ENCODE peak calls at places on chromosomes 13 and 19, in ten cellular contexts. D is effector CD4-positive, alpha-beta T cell; P is SJSA1; Z is activated CD4-positive, CD25-positive, alpha-beta regulatory T cell treated with anti-CD3 and anti-CD28 coated beads, Interleukin-2, amount 50 U/mL, for 72 hours; G is RWPE1; U is NCI-H2029 treated with DMSO at 0.1 percent for 48 hours; V is activated gamma-delta T cell treated with anti-CD3 and anti-CD28 coated beads, Interleukin-2, amount 50 U/mL, for 16 hours; H is HuH-7.5; R is C1 segment of cervical spinal cord; O is OCI-LY7. T is an unnamed sample.

GRCh38 chr19:2242092-2242537 is 5.5 kb downstream of the SF3A2 start:
- DNase-seq in D (no peak), P (no peak), Z (no peak), G (no peak), U (no peak), V (no peak), H (no peak), R (no peak), O (no peak), T (no peak)

GRCh38 chr13:85772379-85772778 is 26.8 kb downstream of the SLITRK6 start:
- DNase-seq in D (no peak), P (no peak), Z (no peak), G (peak), U (no peak), V (no peak), H (no peak), R (no peak), O (peak), T (no peak)

GRCh38 chr19:4354897-4355296 is 11.5 kb downstream of the MPND start:
- DNase-seq in D (no peak), P (peak), Z (no peak), G (no peak), U (no peak), V (no peak), H (no peak), R (no peak), O (no peak), T (no peak)

GRCh38 chr19:10554760-10555612 is 10.8 kb downstream of the KRI1 start:
- DNase-seq in D (no peak), P (no peak), Z (no peak), G (peak), U (no peak), V (no peak), H (no peak), R (no peak), O (no peak), T (no peak)

GRCh38 chr19:28359819-28360414 is 853.0 kb downstream of the UQCRFS1 start:
- DNase-seq in D (no peak), P (no peak), Z (no peak), G (no peak), U (no peak), V (no peak), H (no peak), R (no peak), O (no peak), T (no peak)

GRCh38 chr13:82136880-82137279 is 1745.4 kb downstream of the SLITRK1 start:
- DNase-seq in D (no peak), P (no peak), Z (no peak), G (no peak), U (no peak), V (no peak), H (no peak), R (no peak), O (no peak), T (no peak)

GRCh38 chr19:6417713-6418561 is 6.7 kb downstream of the KHSRP start:
- DNase-seq in D (no peak), P (no peak), Z (no peak), G (no peak), U (no peak), V (no peak), H (peak), R (no peak), O (no peak), T (no peak)

GRCh38 chr13:33649212-33649917 is 168.6 kb upstream of the RFC3 start:
- DNase-seq in D (no peak), P (no peak), Z (no peak), G (no peak), U (peak), V (no peak), H (no peak), R (no peak), O (no peak), T (no peak)

GRCh38 chr19:16376649-16377048 is 52.0 kb downstream of the KLF2 start:
- DNase-seq in D (peak), P (no peak), Z (no peak), G (peak), U (no peak), V (no peak), H (peak), R (no peak), O (peak), T (no peak)

GRCh38 chr13:46864941-46865340 is 31.9 kb downstream of the HTR2A start:
- DNase-seq in D (no peak), P (no peak), Z (no peak), G (no peak), U (no peak), V (no peak), H (no peak), R (no peak), O (no peak), T (no peak)

GRCh38 chr19:51096473-51097165 is 11.6 kb downstream of the CTU1 start:
- DNase-seq in D (no peak), P (no peak), Z (no peak), G (no peak), U (peak), V (no peak), H (no peak), R (no peak), O (no peak), T (no peak)

GRCh38 chr13:113098163-113098732 is 7.3 kb upstream of the F7 start:
- DNase-seq in D (no peak), P (no peak), Z (no peak), G (no peak), U (no peak), V (no peak), H (no peak), R (no peak), O (no peak), T (no peak)

GRCh38 chr13:92574499-92574898 is 652.1 kb upstream of the GPC6 start:
- DNase-seq in D (no peak), P (no peak), Z (no peak), G (no peak), U (no peak), V (no peak), H (no peak), R (no peak), O (no peak), T (no peak)

GRCh38 chr19:45497791-45498190 is 452 bp upstream of the PPM1N start:
- DNase-seq in D (no peak), P (no peak), Z (no peak), G (no peak), U (no peak), V (no peak), H (no peak), R (no peak), O (no peak), T (no peak)

GRCh38 chr19:28026636-28027035 is 1186.3 kb downstream of the UQCRFS1 start:
- DNase-seq in D (no peak), P (no peak), Z (no peak), G (no peak), U (no peak), V (no peak), H (no peak), R (no peak), O (no peak), T (no peak)